ENCODE peak calls at places on chromosomes 5 and 9, in five cellular contexts. C is hypothalamus; B is natural killer cell treated with Interleukin-12 subunit alpha and Interleukin-12 subunit beta and Interleukin-15 and Interleukin-18, amount 100 ng/mL, for 72 hours; X is cardiac muscle cell; U is left lobe of liver. L is an unnamed sample.

GRCh38 chr5:124738751-124739559 is 7.5 kb downstream of the ZNF608 start:
- DNase-seq in C (no peak), B (no peak), X (peak), U (no peak), L (no peak)

GRCh38 chr5:87361031-87361443 is 51.7 kb downstream of the CCNH start:
- DNase-seq in C (no peak), B (no peak), X (no peak), U (no peak), L (no peak)

GRCh38 chr9:136826703-136827582 is 15.3 kb upstream of the AJM1 start:
- DNase-seq in C (no peak), B (peak), X (no peak), U (no peak), L (no peak)

GRCh38 chr9:3929345-3930150 is 370.3 kb downstream of the GLIS3 start:
- DNase-seq in C (no peak), B (no peak), X (no peak), U (no peak), L (no peak)

GRCh38 chr5:38666668-38667498 is 110.4 kb upstream of the LIFR start:
- DNase-seq in C (no peak), B (no peak), X (peak), U (no peak), L (no peak)

GRCh38 chr9:20940447-20941176 is 90.8 kb downstream of the HACD4 start:
- DNase-seq in C (no peak), B (no peak), X (no peak), U (no peak), L (no peak)

GRCh38 chr5:54701179-54701578 is 183.6 kb downstream of the SNX18 start:
- DNase-seq in C (no peak), B (no peak), X (peak), U (no peak), L (no peak)

GRCh38 chr5:135384898-135385297 is 14.1 kb downstream of the MACROH2A1 start:
- DNase-seq in C (no peak), B (no peak), X (no peak), U (no peak), L (no peak)

GRCh38 chr5:180658774-180659564 is 9.6 kb upstream of the FLT4 start:
- DNase-seq in C (no peak), B (no peak), X (no peak), U (peak), L (no peak)

GRCh38 chr9:17402309-17402708 is 176.6 kb upstream of the SH3GL2 start:
- DNase-seq in C (no peak), B (no peak), X (peak), U (no peak), L (no peak)

GRCh38 chr5:147578228-147579024 is 68.6 kb upstream of the DPYSL3 start:
- DNase-seq in C (no peak), B (no peak), X (peak), U (no peak), L (peak)

GRCh38 chr9:112086627-112087026 is 88.5 kb downstream of the SUSD1 start:
- DNase-seq in C (no peak), B (no peak), X (no peak), U (no peak), L (no peak)

GRCh38 chr5:142119051-142119625 is 10.6 kb downstream of the NDFIP1 start:
- DNase-seq in C (no peak), B (no peak), X (no peak), U (no peak), L (no peak)

GRCh38 chr5:170109059-170110031 is 3.6 kb downstream of the FOXI1 start:
- DNase-seq in C (no peak), B (no peak), X (no peak), U (no peak), L (no peak)

GRCh38 chr5:1322036-1322903 is 22.6 kb downstream of the CLPTM1L start:
- DNase-seq in C (no peak), B (peak), X (no peak), U (peak), L (no peak)

GRCh38 chr9:77158772-77159513 is 18.4 kb upstream of the VPS13A start:
- DNase-seq in C (no peak), B (no peak), X (no peak), U (no peak), L (no peak)

GRCh38 chr9:92706218-92706940 is 36.4 kb upstream of the IPPK start:
- DNase-seq in C (no peak), B (no peak), X (peak), U (no peak), L (no peak)

GRCh38 chr5:55997742-55998351 is 3.1 kb upstream of the IL6ST start:
- DNase-seq in C (no peak), B (no peak), X (no peak), U (no peak), L (no peak)

GRCh38 chr9:133419005-133419404 is 1.2 kb upstream of the REXO4 start:
- DNase-seq in C (no peak), B (no peak), X (no peak), U (no peak), L (no peak)

GRCh38 chr9:77475641-77476473 is 172.3 kb downstream of the GNA14 start:
- DNase-seq in C (no peak), B (no peak), X (no peak), U (no peak), L (no peak)

GRCh38 chr9:114272739-114273431 is 50.0 kb upstream of the ORM1 start:
- DNase-seq in C (no peak), B (no peak), X (no peak), U (no peak), L (no peak)

GRCh38 chr9:95157491-95158151 is 159.9 kb downstream of the FANCC start:
- DNase-seq in C (no peak), B (no peak), X (peak), U (no peak), L (no peak)

GRCh38 chr5:105392122-105392709 is 1829.6 kb upstream of the NUDT12 start:
- DNase-seq in C (no peak), B (no peak), X (no peak), U (no peak), L (no peak)

GRCh38 chr5:107779472-107779871 is 108.7 kb upstream of the EFNA5 start:
- DNase-seq in C (no peak), B (no peak), X (no peak), U (no peak), L (no peak)

GRCh38 chr9:125663127-125663526 is 43.9 kb downstream of the MAPKAP1 start:
- DNase-seq in C (no peak), B (no peak), X (no peak), U (no peak), L (no peak)

GRCh38 chr5:175321927-175322532 is 122.0 kb downstream of the DRD1 start:
- DNase-seq in C (no peak), B (no peak), X (peak), U (no peak), L (peak)

GRCh38 chr9:128946544-128946943 is 859 bp downstream of the DOLK start:
- DNase-seq in C (no peak), B (no peak), X (no peak), U (no peak), L (no peak)

GRCh38 chr9:94002316-94003140 is 47.4 kb upstream of the BARX1 start:
- DNase-seq in C (no peak), B (no peak), X (peak), U (no peak), L (peak)

GRCh38 chr9:31065691-31066090 is 1318.8 kb upstream of the ACO1 start:
- DNase-seq in C (no peak), B (no peak), X (no peak), U (no peak), L (no peak)

GRCh38 chr5:98110270-98110669 is 663.2 kb upstream of the RGMB start:
- DNase-seq in C (no peak), B (no peak), X (no peak), U (no peak), L (no peak)

L was measured in nephron progenitor cell.